ENCODE peak calls at places on chromosomes 5 and 9, in nine cellular contexts. V is memory B cell; B is T-cell; E is activated CD4-positive, CD25-positive, alpha-beta regulatory T cell treated with anti-CD3 and anti-CD28 coated beads, Interleukin-2, amount 50 U/mL, for 24 hours; D is HCT116; K is activated T-cell treated with anti-CD3 and anti-CD28 coated beads, Interleukin-2, amount 50 U/mL, for 4 hours; P is effector memory CD8-positive, alpha-beta T cell; N is heart right ventricle; O is natural killer cell treated with Interleukin-12 subunit alpha and Interleukin-12 subunit beta and Interleukin-15 and Interleukin-18, amount 100 ng/mL, for 72 hours. X is an unnamed sample.

GRCh38 chr5:31408814-31409213 is 123.1 kb downstream of the DROSHA start:
- ATAC-seq in V (no peak), B (no peak), E (no peak), D (peak), K (no peak), P (no peak), N (peak), O (no peak), X (no peak)

GRCh38 chr5:173075137-173075868 is 19.2 kb downstream of the CREBRF start:
- ATAC-seq in V (no peak), B (no peak), E (no peak), D (no peak), K (no peak), P (no peak), N (no peak), O (no peak), X (no peak)

GRCh38 chr9:71587576-71588362 is 180.5 kb downstream of the CEMIP2 start:
- ATAC-seq in V (no peak), B (no peak), E (no peak), D (peak), K (peak), P (no peak), N (no peak), O (peak), X (no peak)

GRCh38 chr9:129549684-129550083 is 71.2 kb downstream of the C9orf50 start:
- ATAC-seq in V (no peak), B (no peak), E (no peak), D (peak), K (peak), P (no peak), N (peak), O (no peak), X (peak)

GRCh38 chr5:73119492-73120157 is 750 bp upstream of the TMEM171 start:
- ATAC-seq in V (no peak), B (no peak), E (no peak), D (no peak), K (no peak), P (peak), N (peak), O (peak), X (no peak)

GRCh38 chr9:17962747-17963146 is 383.9 kb downstream of the SH3GL2 start:
- ATAC-seq in V (no peak), B (no peak), E (no peak), D (no peak), K (no peak), P (no peak), N (peak), O (no peak), X (peak)

GRCh38 chr5:67548520-67549262 is 352.1 kb upstream of the CD180 start:
- ATAC-seq in V (no peak), B (no peak), E (no peak), D (no peak), K (no peak), P (peak), N (no peak), O (no peak), X (no peak)

GRCh38 chr9:101486693-101487442 is 46.8 kb upstream of the RNF20 start:
- ATAC-seq in V (no peak), B (no peak), E (peak), D (peak), K (peak), P (no peak), N (peak), O (no peak), X (peak)